ENCODE peak calls at places on chromosomes 4 and X, in seven cellular contexts. Y is GM23248; Q is pancreas; F is CD8-positive, alpha-beta T cell; N is Peyer's patch; L is left lung; K is colonic mucosa. I is an unnamed sample.

GRCh38 chrX:115255003-115255402 is 21.1 kb upstream of the LRCH2 start:
- DNase-seq in Y (no peak), Q (no peak), F (no peak), N (no peak), L (no peak), K (no peak), I (no peak)

GRCh38 chrX:13808293-13808692 is 8.6 kb downstream of the GPM6B start:
- DNase-seq in Y (no peak), Q (no peak), F (no peak), N (no peak), L (no peak), K (no peak), I (no peak)

GRCh38 chrX:41265615-41266014 is 68.3 kb upstream of the DDX3X start:
- DNase-seq in Y (peak; percentile 89), Q (no peak), F (no peak), N (peak; percentile 24), L (no peak), K (no peak), I (peak; percentile 81)

GRCh38 chr4:139455187-139455586 is 1.3 kb downstream of the RAB33B start:
- DNase-seq in Y (no peak), Q (no peak), F (no peak), N (no peak), L (no peak), K (peak; percentile 33), I (no peak)

GRCh38 chrX:133819546-133819945 is 165.8 kb downstream of the GPC3 start:
- DNase-seq in Y (no peak), Q (no peak), F (no peak), N (no peak), L (no peak), K (no peak), I (no peak)

GRCh38 chr4:82500830-82501229 is 61.0 kb downstream of the TMEM150C start:
- DNase-seq in Y (no peak), Q (no peak), F (no peak), N (no peak), L (no peak), K (no peak), I (no peak)

GRCh38 chrX:149937881-149938426 is 337 bp downstream of the EOLA2 start:
- DNase-seq in Y (peak; percentile 43), Q (peak; percentile 49), F (no peak), N (peak; percentile 17), L (peak; percentile 51), K (peak; percentile 22), I (peak; percentile 7)

GRCh38 chrX:46979340-46979739 is 67.1 kb downstream of the JADE3 start:
- DNase-seq in Y (peak; percentile 74), Q (no peak), F (no peak), N (no peak), L (no peak), K (no peak), I (no peak)

GRCh38 chrX:12672362-12673106 is 118.7 kb upstream of the PRPS2 start:
- DNase-seq in Y (no peak), Q (no peak), F (no peak), N (no peak), L (no peak), K (no peak), I (no peak)

GRCh38 chr4:104015680-104016079 is 295.9 kb upstream of the TACR3 start:
- DNase-seq in Y (no peak), Q (no peak), F (no peak), N (no peak), L (no peak), K (no peak), I (no peak)

GRCh38 chr4:145034727-145035211 is 63.2 kb downstream of the ANAPC10 start:
- DNase-seq in Y (peak; percentile 87), Q (no peak), F (no peak), N (no peak), L (no peak), K (no peak), I (peak; percentile 12)

GRCh38 chr4:24913099-24913445 is 230 bp upstream of the CCDC149 start:
- DNase-seq in Y (no peak), Q (no peak), F (no peak), N (no peak), L (no peak), K (no peak), I (no peak)

GRCh38 chr4:2330119-2331042 is 68.5 kb upstream of the MXD4 start:
- DNase-seq in Y (peak; percentile 94), Q (no peak), F (no peak), N (peak; percentile 11), L (no peak), K (no peak), I (no peak)

DNA sequence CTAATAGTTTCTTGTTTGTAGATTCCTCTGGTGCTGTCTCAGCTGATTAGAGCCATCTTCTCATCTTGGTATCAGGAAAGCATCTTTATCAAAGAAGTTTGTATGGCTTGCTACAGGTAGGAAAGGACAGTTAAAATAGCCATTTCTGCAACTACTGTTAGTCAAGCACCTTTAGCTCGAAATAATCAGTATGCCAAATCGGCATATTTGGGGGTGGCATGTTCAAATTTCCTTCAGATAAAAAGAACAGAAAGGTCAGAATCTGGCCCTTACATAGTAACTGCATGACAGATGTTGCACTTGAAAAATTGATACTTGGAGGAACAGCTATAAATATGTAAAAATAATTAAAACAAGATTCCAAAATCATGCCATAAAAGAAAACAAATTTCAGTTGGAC is 4.8 kb downstream of the C4orf46 start:
- DNase-seq in Y (no peak), Q (no peak), F (no peak), N (no peak), L (no peak), K (no peak), I (no peak)
- H3K4me3 ChIP-seq in Y (no peak overlapping the region), Q (no peak overlapping the region), F (no peak overlapping the region), N (no peak overlapping the region), L (no peak overlapping the region), K (no peak overlapping the region), I (no peak overlapping the region)

DNA sequence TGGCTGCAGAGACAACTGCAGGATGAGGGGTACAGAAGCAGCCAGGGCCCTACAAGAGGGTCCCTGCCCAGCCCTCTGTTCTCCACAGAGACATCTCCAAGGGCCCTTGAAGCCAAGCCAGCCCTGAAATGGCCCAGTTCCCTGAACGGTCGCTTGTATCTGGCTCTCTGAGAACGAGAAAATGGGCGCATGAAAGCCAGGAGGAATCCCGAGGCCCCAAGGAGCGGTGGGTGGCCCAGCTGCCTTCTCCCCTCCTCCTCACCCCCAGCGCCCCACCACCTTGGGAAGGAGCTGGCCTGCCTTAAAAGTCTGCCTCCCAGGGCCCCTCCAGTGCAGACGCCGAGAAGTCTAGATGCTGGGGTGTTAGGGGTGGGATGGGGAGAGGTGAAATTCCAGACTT is 5.7 kb downstream of the ZNF185 start:
- DNase-seq in Y (no peak), Q (no peak), F (no peak), N (no peak), L (no peak), K (no peak), I (no peak)
- H3K9me3 ChIP-seq in Y (no peaks in the 10 kb centered on the region), Q (no peaks in the 10 kb centered on the region), F (no peaks in the 10 kb centered on the region), N (no peaks in the 10 kb centered on the region), L (no peaks in the 10 kb centered on the region), K (no peaks in the 10 kb centered on the region), I (no peaks in the 10 kb centered on the region)

DNA sequence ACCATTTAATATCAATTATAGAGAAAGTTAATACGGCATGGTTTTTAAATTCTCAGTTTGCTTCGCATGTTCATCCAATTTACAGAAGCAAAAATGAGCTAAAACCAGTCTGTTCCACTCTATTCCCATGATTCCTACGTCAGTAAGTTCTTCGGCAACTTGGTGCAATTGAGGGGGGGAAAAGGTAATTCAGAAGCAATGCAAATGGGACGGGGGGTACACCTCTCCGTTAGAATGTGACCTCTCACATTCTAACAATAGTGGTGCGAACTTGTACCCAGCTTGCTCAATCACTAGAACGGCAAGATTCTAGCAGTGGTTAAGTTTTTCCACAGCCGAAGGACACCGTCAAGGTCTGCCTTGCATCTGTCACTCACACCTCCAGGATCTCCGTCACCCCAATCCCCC is 711 bp downstream of the PLA2G12A start:
- DNase-seq in Y (peak; percentile 36), Q (no peak), F (no peak), N (no peak), L (no peak), K (no peak), I (no peak)
- H3K4me3 ChIP-seq in Y (peak overlapping the region; percentile 95), Q (peak overlapping the region; percentile 35), F (peak overlapping the region; percentile 89), N (peak overlapping the region; percentile 71), L (peak overlapping the region; percentile 90), K (peak overlapping the region; percentile 66), I (peak overlapping the region; percentile 81)

DNA sequence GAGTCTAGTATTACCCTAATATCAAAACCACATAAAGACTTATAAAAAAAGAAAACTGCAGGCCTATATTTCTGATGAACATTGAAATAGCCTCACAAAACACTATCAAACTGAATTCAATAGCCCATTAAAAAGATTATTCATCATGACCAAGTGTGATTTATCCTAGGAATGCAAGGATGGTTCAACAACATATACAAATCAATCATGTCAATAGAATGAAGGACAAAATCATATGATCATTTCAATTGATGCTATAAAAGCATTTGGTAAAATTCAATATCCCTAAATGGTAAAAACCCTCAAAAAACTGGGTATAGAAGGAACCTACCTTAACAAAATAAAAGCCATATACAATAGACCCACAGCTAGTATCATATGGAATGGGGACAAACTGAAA is 797.9 kb upstream of the INTU start:
- DNase-seq in Y (peak; percentile 2), Q (no peak), F (no peak), N (no peak), L (no peak), K (no peak), I (no peak)
- H3K9me3 ChIP-seq in Y (peaks cover 4% of the 10 kb centered on the region), Q (no peaks in the 10 kb centered on the region), F (no peaks in the 10 kb centered on the region), N (no peaks in the 10 kb centered on the region), L (peaks cover 57% of the 10 kb centered on the region), K (no peaks in the 10 kb centered on the region), I (peaks cover 7% of the 10 kb centered on the region)

GRCh38 chr4:53376900-53377299 is 541 bp upstream of the FIP1L1 start:
- DNase-seq in Y (peak; percentile 14), Q (no peak), F (no peak), N (no peak), L (no peak), K (no peak), I (no peak)
- H3K4me3 ChIP-seq in Y (peak overlapping the region; percentile 93), Q (peak overlapping the region; percentile 96), F (peak overlapping the region; percentile 96), N (peak overlapping the region; percentile 94), L (peak overlapping the region; percentile 96), K (peak overlapping the region; percentile 86), I (peak overlapping the region; percentile 87)

GRCh38 chr4:88846232-88846790 is 148.7 kb upstream of the NAP1L5 start:
- DNase-seq in Y (no peak), Q (no peak), F (no peak), N (no peak), L (no peak), K (no peak), I (no peak)
- H3K9me3 ChIP-seq in Y (no peaks in the 10 kb centered on the region), Q (no peaks in the 10 kb centered on the region), F (no peaks in the 10 kb centered on the region), N (no peaks in the 10 kb centered on the region), L (no peaks in the 10 kb centered on the region), K (no peaks in the 10 kb centered on the region), I (no peaks in the 10 kb centered on the region)

I was measured in CD4-positive, CD25-positive, alpha-beta regulatory T cell.